ENCODE peak calls at places on chromosomes 6 and 20, in eight cellular contexts. P, J, H, W, O, L, Y and T are unnamed samples.

GRCh38 chr20:45798935-45799642 is 7.3 kb downstream of the DNTTIP1 start:
- DNase-seq in W (peak), Y (no peak), J (peak), H (peak), L (no peak), O (no peak), P (peak), T (no peak)

GRCh38 chr6:8579372-8579771 is 144.0 kb upstream of the SLC35B3 start:
- DNase-seq in H (no peak), W (no peak), L (no peak), Y (no peak), P (no peak), O (no peak), J (no peak), T (no peak)

GRCh38 chr20:47115694-47116093 is 221.1 kb downstream of the EYA2 start:
- DNase-seq in H (no peak), Y (no peak), L (no peak), O (no peak), P (no peak), W (no peak), J (no peak), T (no peak)

GRCh38 chr6:41427642-41428401 is 92.4 kb downstream of the NCR2 start:
- DNase-seq in L (peak), H (no peak), O (no peak), Y (no peak), W (no peak), P (peak), J (no peak), T (no peak)

GRCh38 chr6:15264902-15265761 is 19.3 kb downstream of the JARID2 start:
- DNase-seq in H (peak), O (no peak), P (no peak), Y (no peak), W (no peak), L (no peak), J (no peak), T (no peak)

GRCh38 chr6:71524201-71524600 is 235.6 kb downstream of the OGFRL1 start:
- DNase-seq in P (no peak), H (no peak), O (no peak), W (no peak), Y (no peak), J (no peak), L (no peak), T (no peak)

GRCh38 chr20:9838035-9838377 is 870 bp downstream of the PAK5 start:
- DNase-seq in H (no peak), O (no peak), L (no peak), P (no peak), W (no peak), J (no peak), Y (no peak), T (no peak)

GRCh38 chr6:121430514-121431460 is 4.7 kb upstream of the GJA1 start:
- DNase-seq in Y (no peak), O (no peak), P (peak), J (no peak), H (peak), W (no peak), L (no peak), T (no peak)

GRCh38 chr6:22145823-22146379 is 150.9 kb downstream of the PRL start:
- DNase-seq in H (peak), P (no peak), O (peak), Y (peak), J (no peak), W (peak), L (no peak), T (peak)

GRCh38 chr20:63941282-63942060 is 14.7 kb downstream of the UCKL1 start:
- DNase-seq in Y (no peak), H (peak), O (no peak), W (no peak), L (peak), P (peak), J (peak), T (no peak)

GRCh38 chr20:2446845-2447244 is 23.7 kb downstream of the SNRPB start:
- DNase-seq in O (no peak), P (no peak), H (no peak), Y (no peak), W (no peak), L (no peak), J (no peak), T (no peak)

DNA sequence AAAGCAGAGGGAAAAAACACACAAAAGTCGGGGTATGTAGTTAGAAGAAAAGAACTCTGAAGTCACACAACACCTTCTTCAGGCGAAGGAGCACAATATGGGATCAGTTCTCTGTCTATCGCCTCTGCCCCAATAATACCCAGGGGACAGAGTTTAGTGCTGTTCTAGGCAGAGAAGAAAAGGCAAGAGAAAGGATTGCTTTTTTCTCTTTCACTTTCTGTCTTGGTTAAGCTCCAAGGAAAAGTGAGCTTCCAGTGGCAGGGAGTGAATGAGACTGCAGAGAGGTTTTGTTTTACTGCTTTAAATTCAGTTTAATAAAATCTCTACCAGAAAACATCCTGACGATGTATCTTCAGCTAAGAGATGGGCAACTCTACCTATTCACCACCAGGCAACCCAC is 86.6 kb upstream of the STXBP5 start:
- DNase-seq in O (no peak), W (peak), P (no peak), H (peak), L (no peak), Y (no peak), J (no peak), T (no peak)
- H3K4me3 ChIP-seq in O (no peak), W (no peak), P (no peak), H (no peak), L (no peak), Y (no peak), J (no peak), T (no peak)

DNA sequence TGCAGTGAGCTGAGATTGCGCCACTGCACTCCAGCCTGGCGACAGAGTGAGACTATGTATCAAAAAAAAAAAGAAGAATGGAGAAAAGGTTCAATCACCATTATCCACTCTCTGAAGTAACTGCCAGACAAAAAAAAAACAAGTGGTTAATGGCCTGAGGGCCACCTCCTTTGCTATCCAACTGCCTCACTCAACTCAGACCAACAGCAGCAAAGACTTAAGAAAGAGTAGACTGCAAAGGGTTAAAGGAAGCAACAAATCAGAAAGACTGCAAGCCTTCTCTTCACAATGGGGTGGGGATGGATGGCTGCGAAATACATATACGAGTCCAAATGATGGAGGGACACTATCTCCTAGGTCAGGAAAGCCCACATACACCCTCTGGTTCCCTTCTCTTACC is 3.2 kb downstream of the NFS1 start:
- DNase-seq in P (no peak), L (no peak), O (no peak), H (no peak), Y (no peak), J (no peak), W (no peak), T (no peak)
- H3K4me3 ChIP-seq in P (no peak), L (no peak), O (no peak), H (no peak), Y (no peak), J (no peak), W (no peak), T (no peak)

DNA sequence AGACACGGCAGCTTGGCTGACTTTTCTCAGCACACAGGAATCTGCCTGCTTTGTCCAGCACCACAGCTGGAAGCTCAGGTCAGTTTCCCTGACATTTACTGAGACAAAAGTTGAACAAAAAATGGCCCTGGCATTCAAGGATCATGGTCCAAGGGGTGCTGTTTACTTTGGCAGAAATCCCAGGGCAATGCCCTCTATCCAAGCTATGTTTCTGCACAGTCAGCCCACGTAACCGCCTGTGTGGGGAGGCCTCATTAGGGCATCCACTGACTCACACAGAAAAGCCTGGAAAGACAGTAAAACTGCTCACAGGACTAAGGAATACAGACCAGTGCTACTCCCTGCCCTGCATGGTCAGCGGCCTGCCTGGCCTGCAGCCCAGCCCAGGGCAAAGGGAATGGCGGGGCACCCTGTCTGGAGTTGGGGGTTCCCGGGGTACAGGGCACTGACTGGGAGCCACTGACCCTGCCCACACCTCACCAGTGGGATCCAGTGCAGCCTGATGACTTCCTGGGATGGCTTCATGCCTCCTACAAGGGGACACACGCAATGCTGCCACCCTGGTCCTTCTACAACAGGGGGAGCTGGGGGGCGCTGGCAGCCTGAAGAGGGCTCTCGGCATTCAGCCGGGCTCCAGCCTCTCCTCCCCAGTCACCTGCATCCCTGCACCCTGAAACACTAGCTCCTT is 77.1 kb downstream of the NINL start:
- DNase-seq in Y (peak), L (no peak), O (peak), W (peak), H (peak), P (peak), J (no peak), T (peak)
- H3K4me3 ChIP-seq in Y (no peak), L (no peak), O (no peak), W (no peak), H (no peak), P (no peak), J (no peak), T (no peak)

GRCh38 chr6:36682328-36683144 is 4.0 kb downstream of the CDKN1A start:
- DNase-seq in J (peak), L (peak), W (no peak), O (no peak), H (no peak), P (peak), Y (no peak), T (no peak)
- H3K4me3 ChIP-seq in J (peak), L (no peak), W (peak), O (peak), H (no peak), P (peak), Y (peak), T (peak)

DNA sequence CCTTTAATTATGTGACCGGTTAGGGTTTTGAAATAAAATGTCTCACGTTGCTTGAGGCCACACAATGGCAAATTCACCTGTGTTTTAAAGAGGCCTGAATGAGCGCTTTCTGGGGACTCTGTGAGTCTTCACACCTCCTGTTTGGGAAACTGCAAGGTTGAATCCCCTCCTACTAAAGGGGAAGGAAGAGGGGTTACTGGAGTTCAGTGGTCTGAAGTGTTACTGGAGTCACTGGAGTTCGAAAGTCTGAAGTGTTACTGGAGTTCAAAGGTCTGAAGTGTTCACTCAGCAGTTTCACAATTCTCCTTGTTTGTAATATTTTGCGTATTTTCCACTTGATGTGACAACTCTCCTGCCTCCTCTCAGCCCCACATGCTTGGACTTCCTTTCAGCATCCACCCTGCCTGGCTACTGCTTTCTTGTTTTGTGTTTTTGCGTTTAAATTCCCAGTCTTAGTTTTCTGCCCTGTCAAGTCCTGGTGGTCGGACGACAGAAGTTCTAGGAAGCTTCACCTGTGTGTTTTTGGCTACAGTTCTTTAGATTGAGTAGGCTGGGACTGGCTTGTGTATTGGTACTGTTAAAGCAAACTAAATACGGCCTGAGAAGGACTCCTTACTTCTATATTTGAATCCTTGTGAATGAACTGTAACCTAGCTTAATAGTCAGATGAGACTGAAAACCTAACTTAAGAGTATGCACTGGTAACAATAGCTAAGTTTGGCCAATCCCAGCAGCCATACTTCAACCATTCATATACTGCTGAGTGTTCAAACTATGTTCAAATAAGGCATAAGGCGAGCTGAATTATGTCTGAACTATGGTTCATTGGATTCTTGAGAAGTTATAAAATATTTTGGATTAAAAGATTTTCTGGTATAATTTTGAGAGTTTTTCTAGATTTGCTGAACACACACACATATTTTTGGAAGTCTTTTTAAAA is 2.0 kb downstream of the SMPDL3A start:
- DNase-seq in J (no peak), Y (no peak), O (no peak), W (no peak), L (no peak), P (no peak), H (no peak), T (no peak)
- H3K4me3 ChIP-seq in J (no peak), Y (peak), O (peak), W (peak), L (peak), P (peak), H (peak), T (peak)

GRCh38 chr6:144364208-144364718 is 79.1 kb downstream of the UTRN start:
- DNase-seq in Y (no peak), H (no peak), W (no peak), J (no peak), O (no peak), L (no peak), P (no peak), T (no peak)
- H3K4me3 ChIP-seq in Y (no peak), H (no peak), W (no peak), J (no peak), O (no peak), L (no peak), P (no peak), T (no peak)

DNA sequence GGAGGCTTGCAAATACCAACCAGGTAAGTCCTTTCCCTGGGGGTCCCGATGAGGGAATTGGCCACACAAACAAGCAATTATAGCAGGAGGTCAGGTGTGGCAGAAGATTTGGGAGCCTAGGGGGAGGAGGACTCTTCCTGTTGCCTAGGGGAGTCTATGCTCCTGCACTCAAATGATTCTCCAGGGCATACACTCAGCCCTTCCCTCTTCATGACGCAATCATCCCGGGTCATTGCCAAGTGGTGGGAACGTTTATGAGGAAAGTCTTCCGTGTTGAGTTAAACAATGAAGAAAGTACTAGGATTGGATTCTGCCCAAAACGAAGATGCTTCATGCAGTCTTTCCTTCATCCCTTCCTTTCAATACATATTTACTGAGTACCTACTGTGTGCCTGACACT is 186.5 kb upstream of the TSHZ2 start:
- DNase-seq in L (no peak), O (no peak), H (peak), J (no peak), P (no peak), W (no peak), Y (no peak), T (no peak)
- H3K4me3 ChIP-seq in L (no peak), O (no peak), H (no peak), J (no peak), P (no peak), W (no peak), Y (no peak), T (no peak)

GRCh38 chr20:53950578-53950977 is 119.8 kb downstream of the BCAS1 start:
- DNase-seq in H (no peak), P (no peak), J (no peak), Y (no peak), L (no peak), W (no peak), O (no peak), T (no peak)
- H3K4me3 ChIP-seq in H (no peak), P (no peak), J (no peak), Y (no peak), L (no peak), W (no peak), O (no peak), T (no peak)